ENCODE peak calls at places on chromosome 20, in four cellular contexts. T is MM.1S, D is fibroblast of lung, J is A549. I is an unnamed sample.

GRCh38 chr20:57384953-57385761 is 6.0 kb upstream of the RBM38 start:
- DNase-seq in T (no peak), D (no peak), J (no peak), I (no peak)

GRCh38 chr20:2178328-2179232 is 77.0 kb downstream of the STK35 start:
- DNase-seq in T (no peak), D (peak), J (no peak), I (no peak)

GRCh38 chr20:18922898-18923297 is 109.3 kb downstream of the SCP2D1 start:
- DNase-seq in T (no peak), D (no peak), J (no peak), I (no peak)

GRCh38 chr20:6053776-6054688 is at the start of gene LRRN4:
- DNase-seq in T (no peak), D (peak), J (no peak), I (peak)

GRCh38 chr20:25706793-25707192 is 10.1 kb upstream of the ZNF337 start:
- DNase-seq in T (no peak), D (no peak), J (no peak), I (no peak)

GRCh38 chr20:9514072-9514460 is 324 bp upstream of the LAMP5 start:
- DNase-seq in T (no peak), D (no peak), J (no peak), I (no peak)

GRCh38 chr20:59724457-59725366 is 120.4 kb downstream of the PHACTR3 start:
- DNase-seq in T (no peak), D (no peak), J (no peak), I (no peak)

GRCh38 chr20:6641012-6641411 is 126.5 kb upstream of the BMP2 start:
- DNase-seq in T (no peak), D (no peak), J (no peak), I (peak)

GRCh38 chr20:50110141-50111047 is 2.6 kb downstream of the UBE2V1 start:
- DNase-seq in T (peak), D (peak), J (no peak), I (peak)

GRCh38 chr20:7859371-7859802 is 80.9 kb downstream of the HAO1 start:
- DNase-seq in T (peak), D (peak), J (no peak), I (peak)

GRCh38 chr20:50191065-50191565 is 485 bp downstream of the CEBPB start:
- DNase-seq in T (peak), D (no peak), J (no peak), I (no peak)

GRCh38 chr20:59778615-59779200 is 154.7 kb downstream of the SYCP2 start:
- DNase-seq in T (no peak), D (no peak), J (no peak), I (no peak)

GRCh38 chr20:56328861-56329260 is 29.9 kb upstream of the FAM210B start:
- DNase-seq in T (peak), D (no peak), J (no peak), I (peak)

GRCh38 chr20:35942243-35942642 is 12.1 kb downstream of the SCAND1 start:
- DNase-seq in T (no peak), D (no peak), J (no peak), I (peak)

GRCh38 chr20:8912731-8913130 is 156.2 kb upstream of the PLCB4 start:
- DNase-seq in T (no peak), D (no peak), J (no peak), I (no peak)

GRCh38 chr20:2887715-2888114 is 14.4 kb downstream of the PTPRA start:
- DNase-seq in T (no peak), D (no peak), J (no peak), I (no peak)

GRCh38 chr20:3032624-3033023 is 10.8 kb upstream of the GNRH2 start:
- DNase-seq in T (no peak), D (no peak), J (no peak), I (no peak)

GRCh38 chr20:17442588-17442987 is 88.6 kb downstream of the BFSP1 start:
- DNase-seq in T (no peak), D (no peak), J (no peak), I (peak)

GRCh38 chr20:13772529-13772928 is 12.2 kb downstream of the ESF1 start:
- DNase-seq in T (no peak), D (no peak), J (no peak), I (no peak)

GRCh38 chr20:54362283-54362682 is 113.1 kb upstream of the DOK5 start:
- DNase-seq in T (no peak), D (no peak), J (no peak), I (peak)

GRCh38 chr20:18585134-18585533 is 2.7 kb upstream of the DTD1 start:
- DNase-seq in T (no peak), D (peak), J (no peak), I (peak)

GRCh38 chr20:52552181-52552872 is 360.7 kb upstream of the ZFP64 start:
- DNase-seq in T (no peak), D (peak), J (no peak), I (no peak)

GRCh38 chr20:25987073-25987927 is 290.6 kb upstream of the ZNF337 start:
- DNase-seq in T (peak), D (peak), J (peak), I (peak)

GRCh38 chr20:4158466-4159050 is 143.2 kb upstream of the RNF24 start:
- DNase-seq in T (no peak), D (no peak), J (no peak), I (no peak)

GRCh38 chr20:14214046-14214445 is 123.4 kb downstream of the FLRT3 start:
- DNase-seq in T (no peak), D (no peak), J (no peak), I (no peak)

GRCh38 chr20:50824137-50824536 is 29.3 kb downstream of the BCAS4 start:
- DNase-seq in T (no peak), D (peak), J (no peak), I (no peak)

GRCh38 chr20:51442602-51443001 is 99.9 kb downstream of the NFATC2 start:
- DNase-seq in T (no peak), D (no peak), J (no peak), I (no peak)

GRCh38 chr20:59737816-59738215 is 133.5 kb downstream of the PHACTR3 start:
- DNase-seq in T (no peak), D (no peak), J (no peak), I (no peak)

GRCh38 chr20:48763183-48764030 is 64.4 kb downstream of the PREX1 start:
- DNase-seq in T (no peak), D (no peak), J (no peak), I (peak)

GRCh38 chr20:57480444-57481152 is 44.3 kb downstream of the CTCFL start:
- DNase-seq in T (peak), D (no peak), J (no peak), I (no peak)

GRCh38 chr20:19658137-19658536 is 99.9 kb upstream of the RIN2 start:
- DNase-seq in T (peak), D (no peak), J (no peak), I (no peak)

GRCh38 chr20:19850190-19850533 is 92.1 kb downstream of the RIN2 start:
- DNase-seq in T (no peak), D (no peak), J (no peak), I (no peak)

GRCh38 chr20:30815577-30816181 is 441.8 kb upstream of the DEFB115 start:
- DNase-seq in T (no peak), D (no peak), J (no peak), I (no peak)

GRCh38 chr20:49759266-49759950 is 45.7 kb upstream of the B4GALT5 start:
- DNase-seq in T (no peak), D (no peak), J (no peak), I (peak)

GRCh38 chr20:45971425-45971674 is 653 bp downstream of the ZNF335 start:
- DNase-seq in T (no peak), D (no peak), J (no peak), I (no peak)

GRCh38 chr20:24995741-24996448 is 3.3 kb upstream of the APMAP start:
- DNase-seq in T (no peak), D (no peak), J (no peak), I (no peak)

GRCh38 chr20:11394145-11394833 is 523.4 kb upstream of the BTBD3 start:
- DNase-seq in T (no peak), D (peak), J (no peak), I (no peak)

GRCh38 chr20:16111132-16111852 is 462.0 kb downstream of the KIF16B start:
- DNase-seq in T (no peak), D (no peak), J (no peak), I (no peak)
- H3K4me2 ChIP-seq in T (no peak), D (no peak), J (no peak), I (no peak)

DNA sequence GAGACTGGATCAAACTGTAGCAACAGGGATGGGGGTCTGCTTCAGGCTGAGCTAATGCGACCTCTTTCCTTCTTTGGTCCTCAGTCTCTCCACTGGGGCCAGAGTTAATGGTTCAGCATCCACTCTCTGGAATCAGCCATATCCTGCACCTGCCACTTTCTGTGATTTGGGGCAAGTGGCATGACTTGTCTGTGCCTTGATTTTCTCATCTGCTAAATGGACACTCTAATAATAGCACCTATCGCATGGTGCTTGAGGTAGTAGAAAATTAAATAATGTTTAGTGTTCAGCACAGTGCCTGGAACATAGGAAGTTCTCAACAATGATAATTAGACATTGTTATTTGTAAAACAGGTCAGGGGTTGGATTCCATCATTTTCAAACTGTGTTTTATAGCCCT is 6.3 kb downstream of the XKR7 start:
- DNase-seq in T (no peak), D (no peak), J (no peak), I (no peak)
- H3K4me2 ChIP-seq in T (no peak), D (no peak), J (no peak), I (no peak)

GRCh38 chr20:38145094-38146075 is 19.7 kb downstream of the TGM2 start:
- DNase-seq in T (no peak), D (peak), J (no peak), I (no peak)
- H3K4me2 ChIP-seq in T (no peak), D (no peak), J (peak), I (no peak)

GRCh38 chr20:23244916-23245552 is 105.6 kb upstream of the NXT1 start:
- DNase-seq in T (no peak), D (no peak), J (no peak), I (no peak)

GRCh38 chr20:23248524-23248923 is 102.1 kb upstream of the NXT1 start:
- DNase-seq in T (no peak), D (no peak), J (no peak), I (no peak)

GRCh38 chr20:23249541-23249940 is 101.0 kb upstream of the NXT1 start:
- DNase-seq in T (no peak), D (no peak), J (no peak), I (no peak)

GRCh38 chr20:23245553-23246128 is 105.0 kb upstream of the NXT1 start:
- DNase-seq in T (no peak), D (peak), J (peak), I (peak)

GRCh38 chr20:23246682-23247664 is 103.6 kb upstream of the NXT1 start:
- DNase-seq in T (no peak), D (no peak), J (no peak), I (no peak)
- H3K4me2 ChIP-seq in T (no peak), D (no peak), J (no peak), I (no peak)

GRCh38 chr20:22371843-22372242 is 212.5 kb downstream of the FOXA2 start:
- DNase-seq in T (peak), D (no peak), J (no peak), I (no peak)
- H3K4me2 ChIP-seq in T (peak), D (no peak), J (no peak), I (no peak)

GRCh38 chr20:47487175-47487917 is 14.3 kb upstream of the NCOA3 start:
- DNase-seq in T (peak), D (peak), J (no peak), I (no peak)
- H3K4me2 ChIP-seq in T (peak), D (no peak), J (peak), I (no peak)

GRCh38 chr20:63743210-63743970 is 3.8 kb downstream of the SLC2A4RG start:
- DNase-seq in T (no peak), D (no peak), J (no peak), I (no peak)

GRCh38 chr20:63745424-63745805 is 5.8 kb downstream of the SLC2A4RG start:
- DNase-seq in T (no peak), D (no peak), J (no peak), I (no peak)

GRCh38 chr20:63744158-63744557 is 4.6 kb downstream of the SLC2A4RG start:
- DNase-seq in T (no peak), D (no peak), J (no peak), I (no peak)

GRCh38 chr20:63745961-63746765 is 6.6 kb downstream of the SLC2A4RG start:
- DNase-seq in T (no peak), D (no peak), J (no peak), I (no peak)

DNA sequence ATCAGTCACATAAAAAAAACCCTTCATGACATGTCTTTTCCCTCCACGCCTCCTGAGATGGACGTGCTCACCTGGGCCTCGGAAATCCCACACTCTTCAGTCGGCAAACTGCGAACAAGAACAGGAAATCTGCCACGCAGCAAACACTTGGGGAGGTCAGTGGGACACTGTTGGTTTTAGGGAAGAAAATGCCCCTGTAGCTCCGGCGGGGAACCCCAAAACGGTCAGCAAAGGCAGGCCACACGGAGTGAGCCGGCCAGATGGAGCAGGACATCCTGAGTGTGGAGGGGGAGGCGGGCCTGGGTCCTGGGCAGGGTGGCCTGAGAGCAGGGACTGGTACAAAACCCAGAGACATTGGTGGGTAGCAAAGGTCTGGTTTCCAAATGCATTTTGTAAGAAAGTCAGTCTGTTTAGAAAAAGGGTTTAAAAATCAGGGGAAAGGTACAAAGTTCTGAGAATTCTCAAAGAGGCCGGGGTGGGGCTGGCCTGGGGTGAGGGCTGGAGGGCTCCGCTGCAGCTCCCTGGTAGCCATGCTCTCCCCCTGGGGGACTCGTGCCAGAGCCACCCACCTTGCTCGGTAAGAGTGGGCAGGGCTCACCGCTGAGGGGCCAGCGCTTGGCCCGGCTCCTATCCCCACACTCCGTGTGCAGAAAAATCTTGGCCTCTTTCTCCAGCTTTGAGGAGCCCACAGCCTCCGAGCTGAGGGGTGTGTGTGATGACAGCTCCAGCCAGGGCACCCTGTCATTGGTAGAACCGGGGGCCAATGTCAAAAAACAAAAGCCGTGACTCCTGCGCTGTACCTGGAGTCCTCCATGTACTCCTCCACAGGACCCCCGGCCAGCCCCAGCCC is 5.2 kb downstream of the SLC2A4RG start:
- DNase-seq in T (no peak), D (no peak), J (no peak), I (no peak)
- H3K4me2 ChIP-seq in T (no peak), D (no peak), J (no peak), I (no peak)

DNA sequence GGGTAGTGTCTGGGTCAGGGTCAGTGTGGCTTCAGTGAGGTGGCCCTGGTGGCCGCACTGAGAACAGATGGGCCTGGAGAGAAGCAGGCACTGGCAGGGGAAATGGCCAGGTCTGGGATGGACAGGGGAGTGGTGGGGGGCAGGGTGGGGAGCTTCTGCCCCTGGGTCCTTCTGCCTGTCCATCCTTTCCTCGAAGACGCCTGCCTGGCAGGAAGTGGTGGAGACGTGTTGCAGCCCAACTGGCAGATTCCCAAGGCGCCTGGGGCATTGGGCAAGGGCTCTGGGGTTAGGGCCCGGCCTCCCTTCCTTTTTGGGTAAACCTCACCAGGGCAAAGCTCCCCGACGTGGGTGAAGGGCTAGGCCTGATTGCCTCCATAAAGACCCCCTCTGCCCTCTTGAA is 10.4 kb downstream of the SRC start:
- DNase-seq in T (no peak), D (peak), J (no peak), I (no peak)
- H3K4me2 ChIP-seq in T (no peak), D (no peak), J (peak), I (no peak)

GRCh38 chr20:37991506-37992302 is 41.6 kb downstream of the TTI1 start:
- DNase-seq in T (no peak), D (no peak), J (no peak), I (no peak)
- H3K4me2 ChIP-seq in T (peak), D (no peak), J (peak), I (no peak)

GRCh38 chr20:22691369-22692118 is 107.2 kb upstream of the FOXA2 start:
- DNase-seq in T (peak), D (peak), J (peak), I (peak)
- H3K4me2 ChIP-seq in T (peak), D (peak), J (peak), I (no peak)

I was measured in mesendoderm.